ENCODE peak calls at places on chromosomes 6 and 20, in ten cellular contexts. A is HTR-8/SVneo, C is EL, U is ACHN, D is ELR, P is H7, N is heart left ventricle, R is osteoblast, L is mesothelial cell of epicardium, T is HT1080. Z is an unnamed sample.

GRCh38 chr6:132369526-132369925 is 31.7 kb downstream of the MOXD1 start:
- DNase-seq in A (no peak), C (peak), U (no peak), D (peak), P (no peak), N (no peak), R (peak), L (no peak), T (peak), Z (no peak)

GRCh38 chr20:36480456-36481048 is 60.8 kb upstream of the MYL9 start:
- DNase-seq in A (no peak), C (no peak), U (no peak), D (no peak), P (no peak), N (no peak), R (no peak), L (no peak), T (no peak), Z (no peak)

GRCh38 chr6:16676978-16677377 is 84.3 kb downstream of the ATXN1 start:
- DNase-seq in A (no peak), C (peak), U (no peak), D (peak), P (no peak), N (no peak), R (no peak), L (no peak), T (peak), Z (no peak)

GRCh38 chr20:54019585-54019984 is 50.8 kb downstream of the BCAS1 start:
- DNase-seq in A (no peak), C (no peak), U (no peak), D (no peak), P (no peak), N (no peak), R (no peak), L (no peak), T (no peak), Z (no peak)

GRCh38 chr20:63941282-63942060 is 14.7 kb downstream of the UCKL1 start:
- DNase-seq in A (no peak), C (no peak), U (no peak), D (no peak), P (peak), N (peak), R (peak), L (no peak), T (no peak), Z (peak)

GRCh38 chr6:31035862-31036497 is 25.7 kb downstream of the MUC22 start:
- DNase-seq in A (no peak), C (no peak), U (no peak), D (no peak), P (no peak), N (no peak), R (no peak), L (no peak), T (no peak), Z (no peak)

GRCh38 chr6:10690651-10691445 is 3.6 kb downstream of the C6orf52 start:
- DNase-seq in A (no peak), C (no peak), U (no peak), D (no peak), P (no peak), N (no peak), R (no peak), L (no peak), T (no peak), Z (no peak)

GRCh38 chr6:11424395-11425050 is 113.0 kb upstream of the TMEM170B start:
- DNase-seq in A (no peak), C (peak), U (peak), D (peak), P (no peak), N (no peak), R (no peak), L (no peak), T (peak), Z (no peak)

GRCh38 chr6:140303218-140303949 is 928.9 kb upstream of the CITED2 start:
- DNase-seq in A (no peak), C (no peak), U (no peak), D (no peak), P (no peak), N (no peak), R (peak), L (no peak), T (no peak), Z (no peak)

GRCh38 chr6:32255212-32256153 is 31.6 kb upstream of the NOTCH4 start:
- DNase-seq in A (peak), C (peak), U (peak), D (peak), P (peak), N (peak), R (peak), L (peak), T (peak), Z (peak)

GRCh38 chr6:166419268-166419667 is 36.5 kb upstream of the MPC1 start:
- DNase-seq in A (no peak), C (peak), U (no peak), D (no peak), P (no peak), N (no peak), R (no peak), L (no peak), T (peak), Z (no peak)

GRCh38 chr20:56566621-56567020 is 33.6 kb downstream of the FAM209B start:
- DNase-seq in A (no peak), C (no peak), U (no peak), D (no peak), P (no peak), N (no peak), R (no peak), L (no peak), T (no peak), Z (no peak)

GRCh38 chr20:47740225-47741184 is 44.8 kb downstream of the SULF2 start:
- DNase-seq in A (no peak), C (no peak), U (no peak), D (no peak), P (peak), N (no peak), R (no peak), L (no peak), T (peak), Z (no peak)

GRCh38 chr6:28648035-28648877 is 122.6 kb downstream of the GPX5 start:
- DNase-seq in A (no peak), C (peak), U (peak), D (peak), P (peak), N (no peak), R (no peak), L (peak), T (peak), Z (peak)

GRCh38 chr6:134870677-134871498 is 79.0 kb downstream of the ALDH8A1 start:
- DNase-seq in A (no peak), C (no peak), U (no peak), D (no peak), P (peak), N (no peak), R (peak), L (no peak), T (peak), Z (no peak)

GRCh38 chr20:31603822-31604566 is 1.1 kb upstream of the ID1 start:
- DNase-seq in A (peak), C (peak), U (peak), D (peak), P (peak), N (peak), R (peak), L (peak), T (peak), Z (peak)

GRCh38 chr20:63058696-63059335 is 52.1 kb upstream of the BHLHE23 start:
- DNase-seq in A (no peak), C (no peak), U (no peak), D (no peak), P (peak), N (peak), R (peak), L (peak), T (no peak), Z (no peak)

GRCh38 chr20:33043731-33044181 is 9.9 kb upstream of the BPIFB3 start:
- DNase-seq in A (no peak), C (no peak), U (no peak), D (no peak), P (no peak), N (no peak), R (peak), L (no peak), T (no peak), Z (no peak)

GRCh38 chr20:47662483-47663353 is 122.6 kb downstream of the SULF2 start:
- DNase-seq in A (no peak), C (no peak), U (no peak), D (no peak), P (peak), N (no peak), R (peak), L (no peak), T (no peak), Z (no peak)